ENCODE peak calls at places on chromosomes 2 and 18, in six cellular contexts. N is SK-N-SH, O is fibroblast of mammary gland, P is BJ, D is MM.1S, G is cardiac muscle cell. M is an unnamed sample.

GRCh38 chr2:18848641-18849040 is 259.3 kb upstream of the NT5C1B start:
- DNase-seq in N (no peak), O (no peak), D (no peak), P (no peak), G (no peak), M (no peak)

GRCh38 chr2:175630319-175631246 is 371.5 kb downstream of the LNPK start:
- DNase-seq in G (no peak), N (no peak), O (peak), P (no peak), D (no peak), M (no peak)

GRCh38 chr2:69582582-69583176 is 60.9 kb downstream of the AAK1 start:
- DNase-seq in D (no peak), O (peak), G (no peak), P (no peak), N (no peak), M (no peak)

GRCh38 chr2:134716716-134717585 is 1.8 kb downstream of the TMEM163 start:
- DNase-seq in O (no peak), P (no peak), N (no peak), D (no peak), G (no peak), M (no peak)

GRCh38 chr2:74599676-74600075 is 45.2 kb downstream of the DOK1 start:
- DNase-seq in O (no peak), N (no peak), P (no peak), G (no peak), D (no peak), M (no peak)

GRCh38 chr2:170822885-170823799 is 6.5 kb downstream of the GAD1 start:
- DNase-seq in G (no peak), P (no peak), D (no peak), O (no peak), N (peak), M (no peak)

GRCh38 chr2:27730249-27730648 is 41.3 kb upstream of the MRPL33 start:
- DNase-seq in N (no peak), D (no peak), G (no peak), O (no peak), P (no peak), M (no peak)

GRCh38 chr18:58887613-58887963 is 22.9 kb downstream of the ZNF532 start:
- DNase-seq in P (no peak), D (peak), O (no peak), N (no peak), G (no peak), M (peak)

DNA sequence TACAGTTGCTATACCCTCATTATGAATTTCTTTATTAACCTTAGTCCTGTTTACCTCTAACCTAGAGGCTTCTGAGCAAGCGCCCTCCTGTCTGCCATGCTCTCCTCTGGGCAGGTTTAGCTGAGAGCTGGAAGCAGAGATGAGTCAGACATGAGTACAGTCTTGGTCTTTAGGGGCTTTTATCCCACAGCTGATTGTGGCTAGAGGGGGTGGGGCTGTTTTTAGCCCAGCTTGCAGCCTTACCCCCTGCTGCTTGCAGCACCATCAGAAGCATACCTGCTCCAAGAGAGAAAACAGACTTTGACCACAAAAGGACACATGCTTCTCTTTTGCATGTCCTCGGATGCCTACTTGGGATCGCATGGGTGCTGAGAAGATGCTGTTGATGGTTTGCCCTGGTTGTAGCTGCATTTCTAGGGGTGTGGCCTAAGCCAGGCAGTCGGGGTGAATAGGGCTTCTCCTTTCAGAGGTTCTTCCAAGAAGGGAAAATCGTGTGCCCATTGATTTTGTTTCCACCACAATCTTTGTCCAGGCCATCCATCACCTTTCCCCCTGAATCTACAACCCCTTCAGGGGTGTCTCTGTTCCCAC is 115.0 kb upstream of the LGALSL start:
- DNase-seq in G (no peak), N (no peak), O (peak), D (no peak), P (no peak), M (no peak)
- H3K4me3 ChIP-seq in G (no peak), N (no peak), O (no peak), D (no peak), P (no peak), M (no peak)

GRCh38 chr2:81266106-81266505 is 961.6 kb upstream of the LRRTM1 start:
- DNase-seq in O (no peak), N (no peak), D (peak), P (no peak), G (peak), M (no peak)
- TF ChIP-seq CTCF in O (no peak), N (peak), D (peak), P (no peak), G (peak), M (no peak)

GRCh38 chr2:166385313-166385712 is 9.6 kb upstream of the SCN9A start:
- DNase-seq in O (no peak), N (no peak), G (no peak), P (no peak), D (no peak), M (no peak)

GRCh38 chr2:166388488-166389070 is 12.8 kb upstream of the SCN9A start:
- DNase-seq in D (no peak), P (no peak), G (no peak), O (peak), N (no peak), M (no peak)

GRCh38 chr2:166382448-166382847 is 6.7 kb upstream of the SCN9A start:
- DNase-seq in D (no peak), G (no peak), N (no peak), O (no peak), P (no peak), M (no peak)

GRCh38 chr2:166380615-166381014 is 4.9 kb upstream of the SCN9A start:
- DNase-seq in N (no peak), O (no peak), P (no peak), G (no peak), D (no peak), M (no peak)

GRCh38 chr2:166384774-166385173 is 9.0 kb upstream of the SCN9A start:
- DNase-seq in N (peak), D (peak), G (peak), O (peak), P (no peak), M (no peak)
- H3K4me3 ChIP-seq in N (no peak), D (no peak), G (no peak), O (no peak), P (no peak), M (no peak)

GRCh38 chr2:102304711-102305591 is 6.4 kb upstream of the IL1RL1 start:
- DNase-seq in D (no peak), N (no peak), P (no peak), O (no peak), G (peak), M (no peak)

GRCh38 chr2:102302458-102302857 is 8.9 kb upstream of the IL1RL1 start:
- DNase-seq in N (no peak), G (no peak), D (no peak), P (no peak), O (no peak), M (no peak)

GRCh38 chr2:102304268-102304667 is 7.1 kb upstream of the IL1RL1 start:
- DNase-seq in O (peak), P (no peak), N (no peak), D (no peak), G (no peak), M (no peak)

GRCh38 chr2:102303589-102303988 is 7.8 kb upstream of the IL1RL1 start:
- DNase-seq in N (no peak), O (no peak), P (no peak), D (no peak), G (no peak), M (no peak)

DNA sequence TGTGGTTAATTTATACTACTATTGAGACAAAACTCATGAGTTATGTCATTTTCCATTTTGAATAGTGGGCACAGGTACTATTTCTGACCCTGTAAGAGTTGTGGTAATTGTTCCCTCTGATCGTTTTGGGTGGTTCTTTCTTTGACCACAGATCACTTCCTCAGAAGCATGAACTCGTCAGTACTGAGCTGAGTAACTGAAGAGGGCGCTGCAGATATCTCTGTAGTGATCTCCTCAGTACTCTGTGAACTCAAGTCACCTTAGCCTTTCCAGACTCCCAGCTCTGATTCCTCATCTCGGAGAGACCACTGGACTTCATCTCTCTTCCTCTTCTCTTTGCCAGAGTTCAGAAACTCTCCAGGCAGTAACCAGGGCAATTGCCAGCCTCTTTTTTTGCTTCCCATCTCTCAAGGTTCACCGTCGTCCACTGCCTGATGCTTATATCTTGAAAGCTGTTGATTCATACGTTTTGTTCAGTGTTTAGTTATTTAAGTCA is 9.4 kb upstream of the IL1RL1 start:
- DNase-seq in N (no peak), O (peak), G (peak), D (peak), P (no peak), M (peak)
- TF ChIP-seq CTCF in N (no peak), O (peak), G (peak), D (peak), P (peak), M (peak)